ENCODE peak calls at places on chromosome 18, in six cellular contexts. One of them, this sample, is unnamed.

GRCh38 chr18:26089247-26090129 is 925 bp downstream of the SS18 start:
- DNase-seq in GM19239: no peak
- DNase-seq in Calu3: no peak
- DNase-seq in skeletal muscle cell: no peak
- DNase-seq in transverse colon: no peak
- DNase-seq in stimulated activated CD8-positive, alpha-beta memory T cell treated with anti-CD3 and anti-CD28 coated beads, Interleukin-2, amount 100 ng/mL, for 48 hours: no peak
- DNase-seq in this sample: peak; percentile 43

GRCh38 chr18:74115046-74115445 is 32.6 kb downstream of the FBXO15 start:
- DNase-seq in Calu3: no peak
- DNase-seq in skeletal muscle cell: peak; percentile 43
- DNase-seq in transverse colon: no peak
- DNase-seq in GM19239: no peak
- DNase-seq in stimulated activated CD8-positive, alpha-beta memory T cell treated with anti-CD3 and anti-CD28 coated beads, Interleukin-2, amount 100 ng/mL, for 48 hours: no peak
- DNase-seq in this sample: no peak

GRCh38 chr18:6413554-6414117 is 1.1 kb downstream of the L3MBTL4 start:
- DNase-seq in GM19239: no peak
- DNase-seq in skeletal muscle cell: no peak
- DNase-seq in Calu3: no peak
- DNase-seq in stimulated activated CD8-positive, alpha-beta memory T cell treated with anti-CD3 and anti-CD28 coated beads, Interleukin-2, amount 100 ng/mL, for 48 hours: no peak
- DNase-seq in transverse colon: no peak
- DNase-seq in this sample: no peak

GRCh38 chr18:69495841-69496533 is 95.3 kb downstream of the DOK6 start:
- DNase-seq in transverse colon: no peak
- DNase-seq in Calu3: no peak
- DNase-seq in skeletal muscle cell: no peak
- DNase-seq in stimulated activated CD8-positive, alpha-beta memory T cell treated with anti-CD3 and anti-CD28 coated beads, Interleukin-2, amount 100 ng/mL, for 48 hours: no peak
- DNase-seq in GM19239: no peak
- DNase-seq in this sample: no peak

GRCh38 chr18:24112874-24113615 is 25.8 kb upstream of the CABYR start:
- DNase-seq in skeletal muscle cell: peak; percentile 41
- DNase-seq in stimulated activated CD8-positive, alpha-beta memory T cell treated with anti-CD3 and anti-CD28 coated beads, Interleukin-2, amount 100 ng/mL, for 48 hours: no peak
- DNase-seq in transverse colon: no peak
- DNase-seq in GM19239: no peak
- DNase-seq in Calu3: peak; percentile 81
- DNase-seq in this sample: peak; percentile 33

GRCh38 chr18:41459657-41460056 is 495.4 kb upstream of the PIK3C3 start:
- DNase-seq in transverse colon: no peak
- DNase-seq in GM19239: no peak
- DNase-seq in Calu3: no peak
- DNase-seq in stimulated activated CD8-positive, alpha-beta memory T cell treated with anti-CD3 and anti-CD28 coated beads, Interleukin-2, amount 100 ng/mL, for 48 hours: no peak
- DNase-seq in skeletal muscle cell: no peak
- DNase-seq in this sample: no peak

GRCh38 chr18:3821524-3821923 is 371.6 kb downstream of the TGIF1 start:
- DNase-seq in GM19239: no peak
- DNase-seq in skeletal muscle cell: no peak
- DNase-seq in transverse colon: no peak
- DNase-seq in Calu3: no peak
- DNase-seq in stimulated activated CD8-positive, alpha-beta memory T cell treated with anti-CD3 and anti-CD28 coated beads, Interleukin-2, amount 100 ng/mL, for 48 hours: no peak
- DNase-seq in this sample: no peak

GRCh38 chr18:36511791-36512352 is 214.4 kb downstream of the FHOD3 start:
- DNase-seq in stimulated activated CD8-positive, alpha-beta memory T cell treated with anti-CD3 and anti-CD28 coated beads, Interleukin-2, amount 100 ng/mL, for 48 hours: no peak
- DNase-seq in GM19239: no peak
- DNase-seq in skeletal muscle cell: peak; percentile 5
- DNase-seq in Calu3: no peak
- DNase-seq in transverse colon: no peak
- DNase-seq in this sample: no peak

GRCh38 chr18:8215741-8216140 is 393.5 kb upstream of the RAB12 start:
- DNase-seq in Calu3: no peak
- DNase-seq in stimulated activated CD8-positive, alpha-beta memory T cell treated with anti-CD3 and anti-CD28 coated beads, Interleukin-2, amount 100 ng/mL, for 48 hours: no peak
- DNase-seq in GM19239: no peak
- DNase-seq in skeletal muscle cell: no peak
- DNase-seq in transverse colon: no peak
- DNase-seq in this sample: no peak

GRCh38 chr18:54357082-54357659 is 487 bp downstream of the STARD6 start:
- DNase-seq in skeletal muscle cell: no peak
- DNase-seq in GM19239: no peak
- DNase-seq in Calu3: no peak
- DNase-seq in stimulated activated CD8-positive, alpha-beta memory T cell treated with anti-CD3 and anti-CD28 coated beads, Interleukin-2, amount 100 ng/mL, for 48 hours: no peak
- DNase-seq in transverse colon: no peak
- DNase-seq in this sample: no peak

GRCh38 chr18:36811430-36811829 is 17.4 kb downstream of the TPGS2 start:
- DNase-seq in transverse colon: no peak
- DNase-seq in GM19239: no peak
- DNase-seq in Calu3: no peak
- DNase-seq in stimulated activated CD8-positive, alpha-beta memory T cell treated with anti-CD3 and anti-CD28 coated beads, Interleukin-2, amount 100 ng/mL, for 48 hours: no peak
- DNase-seq in skeletal muscle cell: no peak
- DNase-seq in this sample: no peak

GRCh38 chr18:23723121-23723520 is 33.9 kb downstream of the LAMA3 start:
- DNase-seq in GM19239: no peak
- DNase-seq in skeletal muscle cell: peak; percentile 30
- DNase-seq in stimulated activated CD8-positive, alpha-beta memory T cell treated with anti-CD3 and anti-CD28 coated beads, Interleukin-2, amount 100 ng/mL, for 48 hours: no peak
- DNase-seq in transverse colon: no peak
- DNase-seq in Calu3: no peak
- DNase-seq in this sample: no peak

GRCh38 chr18:32081881-32082280 is 9.8 kb upstream of the RNF138 start:
- DNase-seq in Calu3: no peak
- DNase-seq in stimulated activated CD8-positive, alpha-beta memory T cell treated with anti-CD3 and anti-CD28 coated beads, Interleukin-2, amount 100 ng/mL, for 48 hours: no peak
- DNase-seq in skeletal muscle cell: no peak
- DNase-seq in GM19239: no peak
- DNase-seq in transverse colon: no peak
- DNase-seq in this sample: no peak

GRCh38 chr18:50662775-50663383 is 103.0 kb downstream of the MAPK4 start:
- DNase-seq in stimulated activated CD8-positive, alpha-beta memory T cell treated with anti-CD3 and anti-CD28 coated beads, Interleukin-2, amount 100 ng/mL, for 48 hours: no peak
- DNase-seq in transverse colon: no peak
- DNase-seq in GM19239: no peak
- DNase-seq in Calu3: no peak
- DNase-seq in skeletal muscle cell: no peak
- DNase-seq in this sample: no peak

GRCh38 chr18:25935356-25935755 is 155.1 kb downstream of the SS18 start:
- DNase-seq in GM19239: no peak
- DNase-seq in transverse colon: no peak
- DNase-seq in stimulated activated CD8-positive, alpha-beta memory T cell treated with anti-CD3 and anti-CD28 coated beads, Interleukin-2, amount 100 ng/mL, for 48 hours: no peak
- DNase-seq in skeletal muscle cell: no peak
- DNase-seq in Calu3: no peak
- DNase-seq in this sample: no peak

GRCh38 chr18:71075147-71075546 is 786.3 kb downstream of the SOCS6 start:
- DNase-seq in GM19239: no peak
- DNase-seq in stimulated activated CD8-positive, alpha-beta memory T cell treated with anti-CD3 and anti-CD28 coated beads, Interleukin-2, amount 100 ng/mL, for 48 hours: no peak
- DNase-seq in transverse colon: no peak
- DNase-seq in skeletal muscle cell: no peak
- DNase-seq in Calu3: no peak
- DNase-seq in this sample: no peak

GRCh38 chr18:78949216-78949615 is 30.4 kb upstream of the SALL3 start:
- DNase-seq in Calu3: no peak
- DNase-seq in GM19239: no peak
- DNase-seq in transverse colon: no peak
- DNase-seq in skeletal muscle cell: no peak
- DNase-seq in stimulated activated CD8-positive, alpha-beta memory T cell treated with anti-CD3 and anti-CD28 coated beads, Interleukin-2, amount 100 ng/mL, for 48 hours: no peak
- DNase-seq in this sample: no peak

GRCh38 chr18:28177828-28178635 is 1.1 kb upstream of the CDH2 start:
- DNase-seq in skeletal muscle cell: no peak
- DNase-seq in stimulated activated CD8-positive, alpha-beta memory T cell treated with anti-CD3 and anti-CD28 coated beads, Interleukin-2, amount 100 ng/mL, for 48 hours: no peak
- DNase-seq in GM19239: no peak
- DNase-seq in Calu3: peak; percentile 35
- DNase-seq in transverse colon: no peak
- DNase-seq in this sample: no peak

GRCh38 chr18:51561821-51562220 is 364.3 kb upstream of the MEX3C start:
- DNase-seq in transverse colon: no peak
- DNase-seq in GM19239: no peak
- DNase-seq in stimulated activated CD8-positive, alpha-beta memory T cell treated with anti-CD3 and anti-CD28 coated beads, Interleukin-2, amount 100 ng/mL, for 48 hours: no peak
- DNase-seq in skeletal muscle cell: no peak
- DNase-seq in Calu3: no peak
- DNase-seq in this sample: no peak

This sample was measured in SW480.